ENCODE peak calls at places on chromosomes 4 and X, in eight cellular contexts. One of them, this sample, is unnamed.

GRCh38 chr4:74096265-74096980 is 2.6 kb downstream of the CXCL2 start:
- DNase-seq in cardiac muscle cell: no peak
- DNase-seq in upper lobe of right lung: no peak
- DNase-seq in neural progenitor cell: no peak
- DNase-seq in IMR-90: no peak
- DNase-seq in fibroblast of pulmonary artery: peak
- DNase-seq in choroid plexus epithelial cell: peak
- DNase-seq in GM12865: no peak
- DNase-seq in this sample: peak

GRCh38 chr4:149344436-149344835 is 471.2 kb downstream of the IQCM start:
- DNase-seq in upper lobe of right lung: no peak
- DNase-seq in IMR-90: peak
- DNase-seq in GM12865: no peak
- DNase-seq in neural progenitor cell: no peak
- DNase-seq in cardiac muscle cell: no peak
- DNase-seq in fibroblast of pulmonary artery: peak
- DNase-seq in choroid plexus epithelial cell: peak
- DNase-seq in this sample: peak

GRCh38 chr4:140851032-140851636 is 94.9 kb upstream of the TBC1D9 start:
- DNase-seq in fibroblast of pulmonary artery: peak
- DNase-seq in upper lobe of right lung: no peak
- DNase-seq in GM12865: peak
- DNase-seq in cardiac muscle cell: peak
- DNase-seq in neural progenitor cell: peak
- DNase-seq in choroid plexus epithelial cell: peak
- DNase-seq in IMR-90: peak
- DNase-seq in this sample: peak

GRCh38 chr4:187996502-187997177 is 1.1 kb downstream of the ZFP42 start:
- DNase-seq in GM12865: no peak
- DNase-seq in IMR-90: no peak
- DNase-seq in neural progenitor cell: peak
- DNase-seq in upper lobe of right lung: no peak
- DNase-seq in choroid plexus epithelial cell: no peak
- DNase-seq in cardiac muscle cell: no peak
- DNase-seq in fibroblast of pulmonary artery: no peak
- DNase-seq in this sample: no peak

GRCh38 chrX:16882188-16882587 is 12.0 kb upstream of the RBBP7 start:
- DNase-seq in fibroblast of pulmonary artery: peak
- DNase-seq in choroid plexus epithelial cell: peak
- DNase-seq in neural progenitor cell: peak
- DNase-seq in cardiac muscle cell: no peak
- DNase-seq in upper lobe of right lung: peak
- DNase-seq in IMR-90: peak
- DNase-seq in GM12865: peak
- DNase-seq in this sample: no peak

GRCh38 chr4:60463846-60464502 is 736.2 kb upstream of the ADGRL3 start:
- DNase-seq in fibroblast of pulmonary artery: no peak
- DNase-seq in cardiac muscle cell: peak
- DNase-seq in GM12865: no peak
- DNase-seq in upper lobe of right lung: no peak
- DNase-seq in neural progenitor cell: peak
- DNase-seq in IMR-90: no peak
- DNase-seq in choroid plexus epithelial cell: peak
- DNase-seq in this sample: peak

GRCh38 chrX:47158131-47158530 is 13.1 kb downstream of the RBM10 start:
- DNase-seq in cardiac muscle cell: no peak
- DNase-seq in GM12865: no peak
- DNase-seq in upper lobe of right lung: no peak
- DNase-seq in neural progenitor cell: no peak
- DNase-seq in fibroblast of pulmonary artery: no peak
- DNase-seq in choroid plexus epithelial cell: no peak
- DNase-seq in IMR-90: no peak
- DNase-seq in this sample: no peak

GRCh38 chr4:87669373-87669772 is 19.3 kb downstream of the DMP1 start:
- DNase-seq in GM12865: no peak
- DNase-seq in neural progenitor cell: no peak
- DNase-seq in cardiac muscle cell: no peak
- DNase-seq in fibroblast of pulmonary artery: no peak
- DNase-seq in IMR-90: no peak
- DNase-seq in upper lobe of right lung: no peak
- DNase-seq in choroid plexus epithelial cell: no peak
- DNase-seq in this sample: no peak

GRCh38 chr4:111198426-111198825 is 575.5 kb upstream of the PITX2 start:
- DNase-seq in neural progenitor cell: no peak
- DNase-seq in IMR-90: no peak
- DNase-seq in cardiac muscle cell: no peak
- DNase-seq in fibroblast of pulmonary artery: no peak
- DNase-seq in GM12865: no peak
- DNase-seq in upper lobe of right lung: no peak
- DNase-seq in choroid plexus epithelial cell: no peak
- DNase-seq in this sample: no peak

GRCh38 chrX:67570839-67571238 is 27.0 kb downstream of the AR start:
- DNase-seq in fibroblast of pulmonary artery: no peak
- DNase-seq in upper lobe of right lung: no peak
- DNase-seq in GM12865: no peak
- DNase-seq in choroid plexus epithelial cell: no peak
- DNase-seq in IMR-90: no peak
- DNase-seq in neural progenitor cell: no peak
- DNase-seq in cardiac muscle cell: no peak
- DNase-seq in this sample: no peak

GRCh38 chr4:178481564-178481963 is 1039.3 kb upstream of the AGA start:
- DNase-seq in upper lobe of right lung: no peak
- DNase-seq in choroid plexus epithelial cell: no peak
- DNase-seq in cardiac muscle cell: no peak
- DNase-seq in fibroblast of pulmonary artery: no peak
- DNase-seq in GM12865: no peak
- DNase-seq in neural progenitor cell: no peak
- DNase-seq in IMR-90: no peak
- DNase-seq in this sample: no peak

GRCh38 chr4:13368262-13368661 is 115.9 kb downstream of the RAB28 start:
- DNase-seq in neural progenitor cell: no peak
- DNase-seq in upper lobe of right lung: no peak
- DNase-seq in IMR-90: peak
- DNase-seq in GM12865: no peak
- DNase-seq in choroid plexus epithelial cell: peak
- DNase-seq in cardiac muscle cell: no peak
- DNase-seq in fibroblast of pulmonary artery: peak
- DNase-seq in this sample: no peak

GRCh38 chr4:147741190-147741788 is 9.4 kb downstream of the ARHGAP10 start:
- DNase-seq in neural progenitor cell: peak
- DNase-seq in IMR-90: peak
- DNase-seq in cardiac muscle cell: no peak
- DNase-seq in choroid plexus epithelial cell: peak
- DNase-seq in GM12865: no peak
- DNase-seq in fibroblast of pulmonary artery: no peak
- DNase-seq in upper lobe of right lung: no peak
- DNase-seq in this sample: no peak

GRCh38 chrX:9855536-9856320 is 69.5 kb downstream of the SHROOM2 start:
- DNase-seq in fibroblast of pulmonary artery: no peak
- DNase-seq in choroid plexus epithelial cell: no peak
- DNase-seq in neural progenitor cell: no peak
- DNase-seq in upper lobe of right lung: no peak
- DNase-seq in cardiac muscle cell: no peak
- DNase-seq in GM12865: no peak
- DNase-seq in IMR-90: no peak
- DNase-seq in this sample: no peak

GRCh38 chr4:140645614-140646412 is 77.1 kb upstream of the UCP1 start:
- DNase-seq in GM12865: no peak
- DNase-seq in upper lobe of right lung: no peak
- DNase-seq in cardiac muscle cell: peak
- DNase-seq in choroid plexus epithelial cell: no peak
- DNase-seq in neural progenitor cell: no peak
- DNase-seq in IMR-90: peak
- DNase-seq in fibroblast of pulmonary artery: no peak
- DNase-seq in this sample: no peak

GRCh38 chrX:154840856-154841255 is 6.4 kb upstream of the SMIM9 start:
- DNase-seq in neural progenitor cell: no peak
- DNase-seq in IMR-90: peak
- DNase-seq in GM12865: peak
- DNase-seq in choroid plexus epithelial cell: peak
- DNase-seq in upper lobe of right lung: no peak
- DNase-seq in cardiac muscle cell: peak
- DNase-seq in fibroblast of pulmonary artery: peak
- DNase-seq in this sample: peak

GRCh38 chr4:81405900-81406401 is 65.8 kb downstream of the RASGEF1B start:
- DNase-seq in neural progenitor cell: peak
- DNase-seq in choroid plexus epithelial cell: peak
- DNase-seq in upper lobe of right lung: no peak
- DNase-seq in GM12865: peak
- DNase-seq in fibroblast of pulmonary artery: peak
- DNase-seq in IMR-90: peak
- DNase-seq in cardiac muscle cell: peak
- DNase-seq in this sample: peak

GRCh38 chrX:106951230-106951629 is 31.0 kb downstream of the CLDN2 start:
- DNase-seq in neural progenitor cell: no peak
- DNase-seq in GM12865: no peak
- DNase-seq in cardiac muscle cell: no peak
- DNase-seq in choroid plexus epithelial cell: no peak
- DNase-seq in upper lobe of right lung: no peak
- DNase-seq in fibroblast of pulmonary artery: no peak
- DNase-seq in IMR-90: no peak
- DNase-seq in this sample: no peak

GRCh38 chr4:179803857-179804256 is 2361.6 kb upstream of the AGA start:
- DNase-seq in GM12865: no peak
- DNase-seq in IMR-90: peak
- DNase-seq in neural progenitor cell: no peak
- DNase-seq in upper lobe of right lung: no peak
- DNase-seq in fibroblast of pulmonary artery: no peak
- DNase-seq in cardiac muscle cell: no peak
- DNase-seq in choroid plexus epithelial cell: no peak
- DNase-seq in this sample: no peak

GRCh38 chrX:121641560-121641959 is 594.1 kb downstream of the GLUD2 start:
- DNase-seq in GM12865: no peak
- DNase-seq in choroid plexus epithelial cell: peak
- DNase-seq in neural progenitor cell: no peak
- DNase-seq in fibroblast of pulmonary artery: peak
- DNase-seq in IMR-90: peak
- DNase-seq in upper lobe of right lung: no peak
- DNase-seq in cardiac muscle cell: no peak
- DNase-seq in this sample: peak

GRCh38 chr4:98506462-98507132 is 151.8 kb downstream of the TSPAN5 start:
- DNase-seq in cardiac muscle cell: peak
- DNase-seq in IMR-90: no peak
- DNase-seq in upper lobe of right lung: no peak
- DNase-seq in choroid plexus epithelial cell: peak
- DNase-seq in GM12865: no peak
- DNase-seq in neural progenitor cell: peak
- DNase-seq in fibroblast of pulmonary artery: no peak
- DNase-seq in this sample: peak

GRCh38 chrX:118346258-118347094 is 570 bp downstream of the WDR44 start:
- DNase-seq in cardiac muscle cell: peak
- DNase-seq in choroid plexus epithelial cell: no peak
- DNase-seq in upper lobe of right lung: peak
- DNase-seq in IMR-90: no peak
- DNase-seq in GM12865: peak
- DNase-seq in fibroblast of pulmonary artery: no peak
- DNase-seq in neural progenitor cell: peak
- DNase-seq in this sample: peak
- TF ChIP-seq CTCF in cardiac muscle cell: peak
- TF ChIP-seq CTCF in choroid plexus epithelial cell: peak
- TF ChIP-seq CTCF in upper lobe of right lung: no peak
- TF ChIP-seq CTCF in IMR-90: no peak
- TF ChIP-seq CTCF in GM12865: no peak
- TF ChIP-seq CTCF in fibroblast of pulmonary artery: no peak
- TF ChIP-seq CTCF in neural progenitor cell: peak
- TF ChIP-seq CTCF in this sample: no peak

DNA sequence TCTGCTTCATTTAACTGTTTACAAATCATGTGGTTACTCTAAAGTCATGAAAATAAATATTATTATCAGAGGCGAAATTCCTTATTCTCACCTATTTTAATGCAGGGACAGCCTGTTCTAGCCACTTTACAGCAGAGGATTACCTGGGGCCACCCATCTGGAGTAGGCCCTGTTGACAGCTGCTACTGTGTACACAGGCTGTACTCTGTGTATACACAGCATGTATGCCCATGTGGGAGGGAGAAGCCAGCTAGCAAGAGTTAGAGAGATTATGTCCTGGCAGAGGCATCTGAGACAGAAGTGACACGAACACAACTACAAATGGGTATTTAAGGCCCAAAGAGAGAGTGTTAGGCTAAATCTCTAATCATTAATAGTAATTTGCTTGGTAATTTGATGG is 62.1 kb downstream of the GPRIN3 start:
- DNase-seq in GM12865: no peak
- DNase-seq in upper lobe of right lung: no peak
- DNase-seq in IMR-90: no peak
- DNase-seq in neural progenitor cell: no peak
- DNase-seq in fibroblast of pulmonary artery: no peak
- DNase-seq in cardiac muscle cell: no peak
- DNase-seq in choroid plexus epithelial cell: no peak
- DNase-seq in this sample: no peak
- TF ChIP-seq CTCF in GM12865: no peak
- TF ChIP-seq CTCF in upper lobe of right lung: no peak
- TF ChIP-seq CTCF in IMR-90: no peak
- TF ChIP-seq CTCF in neural progenitor cell: no peak
- TF ChIP-seq CTCF in fibroblast of pulmonary artery: no peak
- TF ChIP-seq CTCF in cardiac muscle cell: no peak
- TF ChIP-seq CTCF in choroid plexus epithelial cell: no peak
- TF ChIP-seq CTCF in this sample: no peak

DNA sequence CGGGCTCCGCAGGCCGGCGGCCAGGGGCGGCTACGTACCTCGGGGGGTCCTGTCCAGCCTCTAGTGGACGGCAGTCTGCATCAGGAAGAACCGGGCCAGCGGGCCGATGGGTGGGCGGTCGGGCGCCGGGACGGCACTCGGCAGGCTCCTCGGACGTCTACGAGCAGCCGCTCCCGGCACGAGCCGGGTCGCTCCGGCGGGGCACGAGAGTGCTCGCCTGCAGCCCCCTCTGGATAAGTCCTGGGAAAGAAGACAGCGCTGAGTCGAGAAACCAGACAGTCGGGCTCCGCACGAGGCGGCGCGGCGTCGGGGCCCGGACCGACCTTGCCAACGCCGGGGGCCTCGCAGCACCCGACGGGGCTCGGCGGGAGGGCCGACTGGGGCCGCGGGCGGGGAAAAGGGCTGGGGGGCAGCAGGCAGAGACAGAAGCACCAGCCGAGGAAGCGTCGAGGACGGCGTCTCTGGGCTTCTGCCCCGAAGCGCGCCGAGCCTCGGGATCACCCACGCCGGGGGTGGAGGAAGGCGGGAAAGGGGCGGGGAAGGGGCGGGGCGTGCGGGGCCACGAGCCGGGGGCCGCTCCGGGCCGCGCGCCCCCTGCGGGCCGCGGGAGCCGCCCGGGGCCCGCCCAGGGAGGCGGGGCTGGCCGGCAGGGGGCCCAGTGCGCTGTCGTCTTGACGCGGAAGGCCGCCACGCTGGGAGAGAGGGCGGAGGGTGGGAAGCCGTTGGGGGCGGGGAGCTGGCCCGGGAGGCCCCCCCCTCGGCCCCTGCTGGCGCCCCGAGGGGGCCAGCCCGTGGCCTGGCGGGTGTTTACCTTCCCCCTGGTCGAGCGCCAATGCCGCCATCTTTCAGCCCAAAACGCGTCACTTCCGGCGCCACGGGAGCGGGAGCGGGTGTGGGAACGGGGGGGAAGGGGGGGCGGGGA is 1.9 kb downstream of the KLHL15 start:
- DNase-seq in cardiac muscle cell: peak
- DNase-seq in fibroblast of pulmonary artery: peak
- DNase-seq in IMR-90: peak
- DNase-seq in neural progenitor cell: peak
- DNase-seq in choroid plexus epithelial cell: peak
- DNase-seq in GM12865: peak
- DNase-seq in upper lobe of right lung: peak
- DNase-seq in this sample: peak
- TF ChIP-seq CTCF in cardiac muscle cell: no peak
- TF ChIP-seq CTCF in fibroblast of pulmonary artery: no peak
- TF ChIP-seq CTCF in IMR-90: peak
- TF ChIP-seq CTCF in neural progenitor cell: peak
- TF ChIP-seq CTCF in choroid plexus epithelial cell: no peak
- TF ChIP-seq CTCF in GM12865: peak
- TF ChIP-seq CTCF in upper lobe of right lung: peak
- TF ChIP-seq CTCF in this sample: no peak

GRCh38 chrX:134294548-134294947 is 57.6 kb downstream of the CCDC160 start:
- DNase-seq in fibroblast of pulmonary artery: peak
- DNase-seq in cardiac muscle cell: peak
- DNase-seq in upper lobe of right lung: no peak
- DNase-seq in neural progenitor cell: no peak
- DNase-seq in IMR-90: peak
- DNase-seq in GM12865: no peak
- DNase-seq in choroid plexus epithelial cell: peak
- DNase-seq in this sample: peak
- TF ChIP-seq CTCF in fibroblast of pulmonary artery: peak
- TF ChIP-seq CTCF in cardiac muscle cell: no peak
- TF ChIP-seq CTCF in upper lobe of right lung: no peak
- TF ChIP-seq CTCF in neural progenitor cell: peak
- TF ChIP-seq CTCF in IMR-90: peak
- TF ChIP-seq CTCF in GM12865: peak
- TF ChIP-seq CTCF in choroid plexus epithelial cell: peak
- TF ChIP-seq CTCF in this sample: peak

This sample was measured in MCF 10A.